ENCODE peak calls at places on chromosomes 7 and 10, in eight cellular contexts. K, V, E, S, A, J, U and T are unnamed samples.

GRCh38 chr10:22992075-22992474 is 64.2 kb downstream of the ARMC3 start:
- DNase-seq in K (no peak), V (no peak), E (peak), S (peak), A (no peak), J (peak), U (no peak), T (no peak)

GRCh38 chr7:30005511-30005910 is 15.9 kb upstream of the SCRN1 start:
- DNase-seq in K (no peak), V (no peak), E (no peak), S (no peak), A (no peak), J (no peak), U (no peak), T (no peak)

GRCh38 chr7:37377231-37377630 is 71.4 kb downstream of the ELMO1 start:
- DNase-seq in K (no peak), V (no peak), E (no peak), S (no peak), A (no peak), J (no peak), U (no peak), T (no peak)

GRCh38 chr7:121330053-121330833 is 1.4 kb downstream of the WNT16 start:
- DNase-seq in K (no peak), V (no peak), E (peak), S (peak), A (peak), J (no peak), U (no peak), T (no peak)

GRCh38 chr7:95859434-95859833 is 87.1 kb downstream of the DYNC1I1 start:
- DNase-seq in K (no peak), V (no peak), E (no peak), S (no peak), A (no peak), J (no peak), U (no peak), T (no peak)

GRCh38 chr10:11403116-11403515 is 208.3 kb downstream of the USP6NL start:
- DNase-seq in K (no peak), V (peak), E (no peak), S (no peak), A (no peak), J (peak), U (no peak), T (no peak)

GRCh38 chr10:60937784-60938654 is 6.0 kb downstream of the RHOBTB1 start:
- DNase-seq in K (no peak), V (no peak), E (no peak), S (no peak), A (no peak), J (no peak), U (no peak), T (no peak)

GRCh38 chr10:84522612-84523462 is 194.4 kb downstream of the CCSER2 start:
- DNase-seq in K (no peak), V (no peak), E (no peak), S (no peak), A (no peak), J (no peak), U (no peak), T (no peak)

GRCh38 chr10:69968830-69969229 is 83.8 kb upstream of the MACROH2A2 start:
- DNase-seq in K (no peak), V (no peak), E (no peak), S (no peak), A (no peak), J (no peak), U (no peak), T (no peak)

GRCh38 chr7:149355390-149356048 is 93.5 kb downstream of the ZNF783 start:
- DNase-seq in K (no peak), V (no peak), E (no peak), S (no peak), A (no peak), J (no peak), U (peak), T (no peak)

GRCh38 chr7:22854158-22855048 is 31.8 kb upstream of the TOMM7 start:
- DNase-seq in K (peak), V (peak), E (peak), S (peak), A (peak), J (peak), U (peak), T (peak)

GRCh38 chr10:51000976-51001375 is 73.3 kb upstream of the PRKG1 start:
- DNase-seq in K (no peak), V (no peak), E (no peak), S (no peak), A (no peak), J (no peak), U (no peak), T (no peak)